ENCODE peak calls at places on chromosomes 2 and 18, in five cellular contexts. P is natural killer cell, O is GM20000, X is tibial nerve, N is Peyer's patch. S is an unnamed sample.

GRCh38 chr2:62998949-62999348 is 51.7 kb upstream of the OTX1 start:
- DNase-seq in P (no peak), O (no peak), X (no peak), N (no peak), S (no peak)

GRCh38 chr2:6080837-6081541 is 388.8 kb downstream of the SOX11 start:
- DNase-seq in P (no peak), O (no peak), X (no peak), N (no peak), S (no peak)

GRCh38 chr18:36396190-36396589 is 98.7 kb downstream of the FHOD3 start:
- DNase-seq in P (no peak), O (no peak), X (no peak), N (no peak), S (no peak)

GRCh38 chr2:22756644-22757043 is 628.3 kb upstream of the KLHL29 start:
- DNase-seq in P (no peak), O (no peak), X (no peak), N (no peak), S (no peak)

GRCh38 chr2:151862688-151863087 is 34.5 kb upstream of the ARL5A start:
- DNase-seq in P (no peak), O (peak), X (no peak), N (no peak), S (no peak)

GRCh38 chr18:32470136-32470712 is 458 bp downstream of the GAREM1 start:
- DNase-seq in P (no peak), O (peak), X (peak), N (no peak), S (no peak)

GRCh38 chr2:99975386-99975785 is 167.0 kb downstream of the AFF3 start:
- DNase-seq in P (no peak), O (no peak), X (no peak), N (no peak), S (no peak)

GRCh38 chr2:16026816-16027501 is 86.6 kb downstream of the MYCN start:
- DNase-seq in P (no peak), O (no peak), X (no peak), N (no peak), S (no peak)

GRCh38 chr18:32610116-32610630 is 139.5 kb upstream of the GAREM1 start:
- DNase-seq in P (no peak), O (no peak), X (no peak), N (no peak), S (no peak)

GRCh38 chr2:2757764-2758163 is 426.7 kb upstream of the MYT1L start:
- DNase-seq in P (no peak), O (peak), X (no peak), N (no peak), S (no peak)

GRCh38 chr2:27211241-27211942 is 449 bp upstream of the ATRAID start:
- DNase-seq in P (no peak), O (peak), X (peak), N (no peak), S (peak)

GRCh38 chr18:50114448-50114847 is 80.5 kb downstream of the MYO5B start:
- DNase-seq in P (no peak), O (no peak), X (no peak), N (no peak), S (no peak)

GRCh38 chr2:150478206-150478974 is 9.1 kb downstream of the RND3 start:
- DNase-seq in P (no peak), O (no peak), X (no peak), N (no peak), S (no peak)

GRCh38 chr18:27005589-27005988 is 140.1 kb upstream of the AQP4 start:
- DNase-seq in P (no peak), O (peak), X (no peak), N (no peak), S (no peak)

GRCh38 chr2:233072838-233073237 is 12.7 kb downstream of the INPP5D start:
- DNase-seq in P (peak), O (no peak), X (no peak), N (peak), S (no peak)

GRCh38 chr18:77068890-77069312 is 63.7 kb downstream of the MBP start:
- DNase-seq in P (no peak), O (no peak), X (no peak), N (no peak), S (no peak)

GRCh38 chr2:57881998-57882884 is 164.4 kb upstream of the VRK2 start:
- DNase-seq in P (no peak), O (no peak), X (no peak), N (no peak), S (no peak)

GRCh38 chr2:157325786-157326185 is at the start of gene ERMN:
- DNase-seq in P (no peak), O (no peak), X (no peak), N (no peak), S (no peak)

GRCh38 chr2:224146356-224147160 is 107.5 kb upstream of the SERPINE2 start:
- DNase-seq in P (no peak), O (no peak), X (no peak), N (no peak), S (no peak)

GRCh38 chr2:219783551-219783950 is 156.1 kb downstream of the SLC4A3 start:
- DNase-seq in P (no peak), O (no peak), X (no peak), N (no peak), S (no peak)

GRCh38 chr2:26729311-26729710 is 34.8 kb upstream of the SLC35F6 start:
- DNase-seq in P (no peak), O (no peak), X (no peak), N (no peak), S (no peak)

GRCh38 chr2:195647302-195647701 is 9.7 kb upstream of the SLC39A10 start:
- DNase-seq in P (no peak), O (no peak), X (no peak), N (no peak), S (no peak)

GRCh38 chr2:234632527-234633391 is 135.9 kb upstream of the ARL4C start:
- DNase-seq in P (no peak), O (no peak), X (no peak), N (no peak), S (no peak)

GRCh38 chr2:240967681-240968621 is 30.5 kb upstream of the SNED1 start:
- DNase-seq in P (no peak), O (no peak), X (no peak), N (no peak), S (no peak)

GRCh38 chr2:169026056-169026455 is 5.1 kb downstream of the ABCB11 start:
- DNase-seq in P (no peak), O (no peak), X (no peak), N (no peak), S (no peak)

GRCh38 chr2:51866361-51866760 is 834.4 kb upstream of the NRXN1 start:
- DNase-seq in P (no peak), O (no peak), X (no peak), N (no peak), S (no peak)

GRCh38 chr2:120875431-120875830 is 139.8 kb downstream of the GLI2 start:
- DNase-seq in P (no peak), O (no peak), X (no peak), N (no peak), S (no peak)

GRCh38 chr2:54741250-54741649 is 17.8 kb downstream of the EML6 start:
- DNase-seq in P (no peak), O (no peak), X (no peak), N (no peak), S (no peak)

GRCh38 chr2:241739651-241740050 is 5.2 kb downstream of the D2HGDH start:
- DNase-seq in P (no peak), O (no peak), X (no peak), N (no peak), S (no peak)

GRCh38 chr2:215667544-215668243 is 231.8 kb upstream of the FN1 start:
- DNase-seq in P (no peak), O (no peak), X (no peak), N (no peak), S (no peak)

DNA sequence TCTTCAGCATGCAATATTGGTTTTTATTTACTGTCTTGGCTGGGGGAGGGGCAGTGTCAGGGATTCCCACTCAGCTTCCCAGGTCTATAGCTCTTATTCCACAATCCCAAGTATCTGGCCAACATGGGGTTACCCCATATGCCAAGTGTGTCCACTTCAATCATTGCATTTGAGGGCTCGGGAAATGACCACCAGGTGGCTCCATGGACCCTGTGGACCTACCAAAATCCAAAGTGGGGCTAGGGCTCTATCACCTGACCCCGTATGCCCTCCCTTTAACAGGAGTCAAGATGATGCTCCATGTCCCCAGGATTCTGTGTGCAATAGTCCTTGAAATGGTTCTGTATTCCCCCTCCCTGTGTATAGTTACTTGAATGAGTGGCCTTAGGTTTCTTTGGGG is 12.1 kb upstream of the TRAF3IP1 start:
- DNase-seq in P (no peak), O (no peak), X (no peak), N (no peak), S (no peak)
- TF ChIP-seq CTCF in P (no peak), O (peak), X (no peak), N (no peak), S (peak)

GRCh38 chr2:206980413-206980812 is 41.1 kb downstream of the CPO start:
- DNase-seq in P (no peak), O (no peak), X (no peak), N (no peak), S (no peak)

GRCh38 chr2:206982360-206982759 is 43.0 kb downstream of the CPO start:
- DNase-seq in P (no peak), O (no peak), X (no peak), N (no peak), S (no peak)

GRCh38 chr2:206981089-206981674 is 41.9 kb downstream of the CPO start:
- DNase-seq in P (no peak), O (no peak), X (no peak), N (no peak), S (no peak)

GRCh38 chr2:206983156-206983875 is 44.0 kb downstream of the CPO start:
- DNase-seq in P (no peak), O (no peak), X (no peak), N (no peak), S (no peak)

DNA sequence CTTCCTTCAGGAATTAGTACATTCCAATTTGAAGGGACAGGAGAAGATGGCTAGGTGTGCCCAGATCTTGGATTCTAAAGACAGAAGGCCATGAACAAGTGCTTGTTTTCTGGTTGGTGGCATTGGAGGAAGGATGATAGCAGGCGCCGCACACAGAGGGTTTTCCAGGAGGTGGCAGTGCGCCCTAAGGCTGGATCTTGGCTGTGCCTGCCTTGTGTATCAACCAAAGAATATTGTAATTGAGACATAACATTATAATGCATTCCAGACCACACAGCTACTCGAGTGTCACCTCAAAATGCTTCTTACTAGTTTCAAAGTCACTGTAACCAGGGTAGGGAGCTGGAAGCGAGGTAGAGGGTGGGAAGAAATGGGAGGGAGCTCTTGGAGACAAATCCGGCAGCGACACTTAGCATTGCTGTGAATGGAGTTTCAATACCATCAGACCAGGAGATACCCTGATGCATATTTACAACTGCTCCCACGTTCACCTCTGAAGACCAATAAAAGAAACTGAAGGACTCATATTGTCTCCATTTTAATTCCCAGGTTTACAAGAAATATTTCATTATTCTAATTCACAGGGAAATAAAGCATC is 42.5 kb downstream of the CPO start:
- DNase-seq in P (peak), O (peak), X (peak), N (peak), S (no peak)
- TF ChIP-seq CTCF in P (no peak), O (no peak), X (peak), N (peak), S (peak)

GRCh38 chr18:44729631-44730101 is 49.0 kb downstream of the SETBP1 start:
- DNase-seq in P (peak), O (no peak), X (no peak), N (peak), S (no peak)

GRCh38 chr18:44733069-44733753 is 52.5 kb downstream of the SETBP1 start:
- DNase-seq in P (no peak), O (no peak), X (no peak), N (no peak), S (no peak)

GRCh38 chr18:44732604-44733003 is 51.9 kb downstream of the SETBP1 start:
- DNase-seq in P (no peak), O (no peak), X (no peak), N (no peak), S (no peak)

GRCh38 chr18:44731866-44732555 is 51.3 kb downstream of the SETBP1 start:
- DNase-seq in P (no peak), O (peak), X (no peak), N (no peak), S (no peak)

GRCh38 chr18:44731160-44731865 is 50.6 kb downstream of the SETBP1 start:
- DNase-seq in P (no peak), O (no peak), X (no peak), N (peak), S (no peak)
- TF ChIP-seq CTCF in P (no peak), O (no peak), X (no peak), N (no peak), S (no peak)

DNA sequence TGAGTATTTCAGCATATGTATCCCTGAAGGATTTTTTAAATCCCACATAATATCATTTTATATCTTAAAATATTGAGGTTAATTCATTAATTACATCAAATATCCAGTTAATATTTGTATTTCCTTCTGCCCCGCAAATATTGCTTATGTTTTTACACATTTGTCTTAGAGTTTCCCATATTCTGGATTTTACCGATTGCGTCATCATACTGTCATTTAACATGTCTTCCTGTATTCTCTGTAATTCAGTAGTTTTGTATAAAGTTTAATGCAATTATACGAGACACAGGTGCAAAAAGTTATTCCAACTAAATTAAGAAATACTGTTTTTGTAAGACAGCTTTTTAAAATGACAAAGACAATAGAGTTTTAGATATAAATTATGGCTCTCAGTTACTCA is 33.5 kb upstream of the UBXN4 start:
- DNase-seq in P (no peak), O (no peak), X (no peak), N (no peak), S (no peak)
- TF ChIP-seq CTCF in P (no peak), O (no peak), X (no peak), N (no peak), S (no peak)

GRCh38 chr2:39646267-39646666 is 19.4 kb upstream of the TMEM178A start:
- DNase-seq in P (no peak), O (no peak), X (no peak), N (no peak), S (no peak)
- TF ChIP-seq CTCF in P (no peak), O (no peak), X (no peak), N (no peak), S (no peak)

DNA sequence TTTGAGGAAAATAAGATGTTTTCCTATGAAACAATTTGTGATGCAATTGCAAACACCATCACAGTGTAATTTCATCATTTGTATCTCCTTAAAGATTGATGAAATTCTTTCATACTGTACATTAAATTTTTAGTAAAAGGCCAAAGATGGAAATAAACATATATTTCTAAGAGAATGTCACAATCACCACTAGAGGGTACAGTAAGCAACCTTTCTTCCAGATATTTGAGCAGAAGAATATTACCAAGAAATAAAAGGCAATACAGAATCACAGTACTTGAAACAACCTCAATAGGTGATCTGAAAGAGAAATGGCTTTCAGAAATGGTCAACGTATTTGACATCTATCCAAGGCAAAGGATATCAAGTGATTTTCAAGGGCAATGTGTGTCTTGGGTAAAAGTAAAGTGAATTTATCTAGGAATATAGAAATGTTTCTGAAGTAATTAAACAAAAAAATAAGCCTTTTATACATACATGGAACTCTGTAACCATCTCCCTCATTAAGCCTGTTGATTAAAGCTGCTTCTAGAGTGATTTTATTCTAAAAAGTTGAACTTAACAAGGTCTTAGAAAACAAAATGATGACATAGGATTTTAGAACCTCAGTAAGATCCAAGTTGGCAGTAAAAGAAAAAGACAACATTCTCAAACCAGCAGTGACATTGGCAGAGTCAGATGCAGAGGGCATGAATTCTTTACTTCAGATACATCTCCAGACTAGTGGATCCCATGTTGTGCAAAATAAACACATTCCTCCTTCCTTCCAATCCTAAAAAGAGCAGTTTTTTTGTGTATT is 90.3 kb upstream of the SESTD1 start:
- DNase-seq in P (no peak), O (no peak), X (no peak), N (no peak), S (no peak)
- TF ChIP-seq CTCF in P (no peak), O (no peak), X (no peak), N (no peak), S (peak)

GRCh38 chr2:68467077-68467960 is at the start of the genes APLF and FBXO48:
- DNase-seq in P (peak), O (peak), X (peak), N (peak), S (peak)

GRCh38 chr2:68465081-68465916 is 1.8 kb downstream of the FBXO48 start:
- DNase-seq in P (no peak), O (no peak), X (no peak), N (no peak), S (no peak)

GRCh38 chr2:68468801-68469200 is 1.4 kb downstream of the APLF start:
- DNase-seq in P (no peak), O (no peak), X (no peak), N (no peak), S (no peak)

GRCh38 chr2:68466361-68466777 is 725 bp downstream of the FBXO48 start:
- DNase-seq in P (peak), O (peak), X (no peak), N (peak), S (no peak)

DNA sequence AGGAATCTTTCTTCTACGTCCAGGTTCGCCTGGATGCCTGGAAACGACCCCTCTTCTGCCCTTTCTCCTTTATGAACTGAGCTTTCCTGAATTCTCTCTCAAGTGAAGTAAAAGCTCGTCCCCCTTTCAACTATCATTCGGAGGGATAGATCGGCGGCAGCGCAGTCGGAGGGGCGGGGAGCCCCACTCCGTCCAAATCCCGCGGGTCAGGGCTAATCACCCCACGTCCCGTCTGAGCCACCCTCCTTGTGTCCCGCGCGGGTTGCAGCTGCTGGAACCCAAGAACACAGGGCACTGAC is 367 bp downstream of the FBXO48 start:
- DNase-seq in P (no peak), O (no peak), X (no peak), N (no peak), S (no peak)
- TF ChIP-seq CTCF in P (no peak), O (no peak), X (no peak), N (no peak), S (no peak)